ENCODE peak calls at places on chromosomes 7 and 10, in five cellular contexts. One of them, this sample, is unnamed.

GRCh38 chr10:73816917-73817729 is 5.7 kb upstream of the NDST2 start:
- DNase-seq in OCI-LY7: no peak
- DNase-seq in IMR-90: no peak
- DNase-seq in endothelial cell of umbilical vein: no peak
- DNase-seq in DND-41: no peak
- DNase-seq in this sample: no peak

GRCh38 chr7:47725031-47725780 is 143.3 kb upstream of the TNS3 start:
- DNase-seq in DND-41: no peak
- DNase-seq in OCI-LY7: peak; percentile 60
- DNase-seq in endothelial cell of umbilical vein: peak; percentile 62
- DNase-seq in IMR-90: peak; percentile 22
- DNase-seq in this sample: no peak

GRCh38 chr10:101323495-101323894 is 30.5 kb upstream of the BTRC start:
- DNase-seq in IMR-90: no peak
- DNase-seq in OCI-LY7: no peak
- DNase-seq in DND-41: no peak
- DNase-seq in endothelial cell of umbilical vein: no peak
- DNase-seq in this sample: no peak

GRCh38 chr7:2863461-2864066 is 19.5 kb upstream of the GNA12 start:
- DNase-seq in endothelial cell of umbilical vein: peak; percentile 94
- DNase-seq in DND-41: peak; percentile 58
- DNase-seq in IMR-90: peak; percentile 97
- DNase-seq in OCI-LY7: peak; percentile 40
- DNase-seq in this sample: no peak

GRCh38 chr7:155192961-155193640 is 104.6 kb upstream of the INSIG1 start:
- DNase-seq in OCI-LY7: no peak
- DNase-seq in DND-41: no peak
- DNase-seq in IMR-90: no peak
- DNase-seq in endothelial cell of umbilical vein: no peak
- DNase-seq in this sample: no peak

GRCh38 chr10:49375611-49376010 is 20.3 kb downstream of the DRGX start:
- DNase-seq in OCI-LY7: no peak
- DNase-seq in endothelial cell of umbilical vein: no peak
- DNase-seq in IMR-90: no peak
- DNase-seq in DND-41: no peak
- DNase-seq in this sample: no peak

GRCh38 chr10:60943372-60944158 is 420 bp downstream of the RHOBTB1 start:
- DNase-seq in IMR-90: peak; percentile 40
- DNase-seq in DND-41: peak; percentile 54
- DNase-seq in OCI-LY7: no peak
- DNase-seq in endothelial cell of umbilical vein: peak; percentile 71
- DNase-seq in this sample: no peak

GRCh38 chr10:117964528-117964927 is 82.2 kb downstream of the RAB11FIP2 start:
- DNase-seq in OCI-LY7: no peak
- DNase-seq in IMR-90: no peak
- DNase-seq in DND-41: no peak
- DNase-seq in endothelial cell of umbilical vein: no peak
- DNase-seq in this sample: no peak

GRCh38 chr7:30683839-30684238 is 1.6 kb upstream of the CRHR2 start:
- DNase-seq in OCI-LY7: no peak
- DNase-seq in DND-41: no peak
- DNase-seq in endothelial cell of umbilical vein: no peak
- DNase-seq in IMR-90: no peak
- DNase-seq in this sample: no peak

GRCh38 chr7:128405345-128406146 is 4.2 kb downstream of the IMPDH1 start:
- DNase-seq in DND-41: peak; percentile 69
- DNase-seq in IMR-90: peak; percentile 8
- DNase-seq in endothelial cell of umbilical vein: peak; percentile 33
- DNase-seq in OCI-LY7: peak; percentile 74
- DNase-seq in this sample: peak; percentile 86

GRCh38 chr10:84140036-84140379 is 699 bp downstream of the GHITM start:
- DNase-seq in OCI-LY7: peak; percentile 2
- DNase-seq in DND-41: peak; percentile 8
- DNase-seq in IMR-90: peak; percentile 31
- DNase-seq in endothelial cell of umbilical vein: no peak
- DNase-seq in this sample: no peak

GRCh38 chr7:131057524-131058065 is 270.1 kb upstream of the MKLN1 start:
- DNase-seq in IMR-90: no peak
- DNase-seq in OCI-LY7: peak; percentile 49
- DNase-seq in endothelial cell of umbilical vein: no peak
- DNase-seq in DND-41: peak; percentile 71
- DNase-seq in this sample: no peak
- H3K4me1 ChIP-seq in IMR-90: peaks cover 2% of the 10 kb centered on the region
- H3K4me1 ChIP-seq in OCI-LY7: peaks cover 31% of the 10 kb centered on the region
- H3K4me1 ChIP-seq in endothelial cell of umbilical vein: peaks cover 9% of the 10 kb centered on the region
- H3K4me1 ChIP-seq in DND-41: peaks cover 80% of the 10 kb centered on the region
- H3K4me1 ChIP-seq in this sample: peaks cover 30% of the 10 kb centered on the region

GRCh38 chr7:79452032-79452494 is 1.4 kb downstream of the MAGI2 start:
- DNase-seq in endothelial cell of umbilical vein: peak; percentile 88
- DNase-seq in IMR-90: peak; percentile 82
- DNase-seq in DND-41: no peak
- DNase-seq in OCI-LY7: no peak
- DNase-seq in this sample: no peak
- H3K4me3 ChIP-seq in endothelial cell of umbilical vein: peak overlapping the region; percentile 82
- H3K4me3 ChIP-seq in IMR-90: peak overlapping the region; percentile 54
- H3K4me3 ChIP-seq in DND-41: no peak overlapping the region
- H3K4me3 ChIP-seq in OCI-LY7: no peak overlapping the region
- H3K4me3 ChIP-seq in this sample: no peak overlapping the region

DNA sequence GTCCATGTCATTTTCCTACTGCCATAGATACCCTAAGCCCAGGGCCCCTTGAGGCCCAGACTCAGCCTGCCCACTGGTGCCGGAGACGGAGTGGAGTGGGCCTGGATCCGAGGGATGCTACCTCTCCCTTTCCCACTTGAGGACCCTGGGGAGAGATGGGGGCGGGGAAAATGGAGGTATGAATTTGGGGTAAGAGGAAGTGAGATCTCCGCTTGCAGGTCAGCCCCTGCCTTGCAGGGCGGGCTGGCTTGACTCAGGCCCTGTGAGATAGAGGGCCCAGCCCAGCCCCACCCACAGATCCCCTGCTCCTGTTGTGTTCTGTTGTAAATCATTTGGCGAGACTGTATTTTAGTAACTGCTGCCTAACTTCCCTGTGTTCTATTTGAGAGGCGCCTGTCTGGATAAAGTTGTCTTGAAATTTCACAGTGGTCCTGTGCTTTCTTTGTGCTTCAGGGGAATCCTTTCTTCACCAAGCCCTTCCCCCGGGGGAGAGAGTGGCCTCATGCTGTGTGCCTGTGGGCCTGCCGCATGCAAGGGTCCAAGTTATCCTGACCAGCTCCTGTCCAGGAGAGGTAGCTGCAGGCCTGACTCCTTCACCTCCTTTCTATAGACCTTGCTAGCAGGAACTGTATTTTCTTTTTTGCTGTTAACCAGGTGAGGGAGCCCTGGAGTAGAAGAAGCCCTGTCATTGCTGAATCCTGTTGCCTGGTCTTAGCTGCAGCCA is 13.3 kb downstream of the YKT6 start:
- DNase-seq in OCI-LY7: peak; percentile 81
- DNase-seq in IMR-90: peak; percentile 41
- DNase-seq in endothelial cell of umbilical vein: peak; percentile 40
- DNase-seq in DND-41: peak; percentile 25
- DNase-seq in this sample: peak; percentile 74
- H4K20me1 ChIP-seq in OCI-LY7: no peaks in the 10 kb centered on the region
- H4K20me1 ChIP-seq in IMR-90: peaks cover 12% of the 10 kb centered on the region
- H4K20me1 ChIP-seq in endothelial cell of umbilical vein: no peaks in the 10 kb centered on the region
- H4K20me1 ChIP-seq in DND-41: peaks cover 16% of the 10 kb centered on the region
- H4K20me1 ChIP-seq in this sample: no peaks in the 10 kb centered on the region

DNA sequence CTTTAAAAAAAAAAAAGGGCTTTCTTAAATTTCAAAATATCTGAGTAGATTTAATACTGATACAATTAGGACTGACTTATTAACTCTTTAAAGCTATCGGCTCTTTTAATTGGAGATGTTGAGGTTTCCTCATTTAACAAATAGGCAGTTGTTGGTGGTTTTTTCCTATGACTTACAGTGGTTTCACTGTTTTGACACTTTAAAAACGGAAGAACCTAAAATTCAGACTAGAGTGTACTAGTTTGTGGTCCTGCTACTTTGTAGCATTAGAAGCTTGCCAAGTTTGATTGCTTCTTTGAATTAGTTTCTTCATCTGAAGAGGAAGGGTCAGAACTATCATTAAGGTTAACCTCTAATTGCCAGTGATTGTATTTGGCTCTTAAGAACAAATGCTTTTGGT is 27.7 kb downstream of the CUL1 start:
- DNase-seq in DND-41: no peak
- DNase-seq in OCI-LY7: no peak
- DNase-seq in endothelial cell of umbilical vein: no peak
- DNase-seq in IMR-90: no peak
- DNase-seq in this sample: no peak
- H3K4me1 ChIP-seq in DND-41: peaks cover 18% of the 10 kb centered on the region
- H3K4me1 ChIP-seq in OCI-LY7: peaks cover 18% of the 10 kb centered on the region
- H3K4me1 ChIP-seq in endothelial cell of umbilical vein: no peaks in the 10 kb centered on the region
- H3K4me1 ChIP-seq in IMR-90: peaks cover 28% of the 10 kb centered on the region
- H3K4me1 ChIP-seq in this sample: peaks cover 48% of the 10 kb centered on the region

DNA sequence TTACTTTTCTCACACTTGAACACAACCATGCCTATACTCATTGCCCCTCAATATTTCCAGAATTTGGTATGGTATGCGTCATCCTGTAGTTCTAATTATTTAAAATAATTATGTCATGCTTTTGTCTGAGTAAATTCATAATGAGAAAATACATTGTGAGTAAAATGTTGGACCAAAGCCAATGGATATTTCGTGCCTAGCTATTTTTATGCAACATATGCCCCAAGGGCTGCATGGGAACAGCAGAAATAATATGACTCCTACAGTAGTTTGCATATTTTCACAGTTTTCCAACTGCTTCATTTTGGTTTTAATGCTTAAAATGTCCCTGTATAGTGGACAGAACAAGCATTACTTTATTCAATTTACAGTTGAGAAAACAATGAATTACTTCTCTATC is 1115.7 kb upstream of the GHITM start:
- DNase-seq in OCI-LY7: no peak
- DNase-seq in DND-41: no peak
- DNase-seq in endothelial cell of umbilical vein: no peak
- DNase-seq in IMR-90: no peak
- DNase-seq in this sample: no peak
- H3K4me3 ChIP-seq in OCI-LY7: no peak overlapping the region
- H3K4me3 ChIP-seq in DND-41: no peak overlapping the region
- H3K4me3 ChIP-seq in endothelial cell of umbilical vein: no peak overlapping the region
- H3K4me3 ChIP-seq in IMR-90: no peak overlapping the region
- H3K4me3 ChIP-seq in this sample: no peak overlapping the region

GRCh38 chr10:87865201-87866025 is 2.0 kb downstream of the PTEN start:
- DNase-seq in endothelial cell of umbilical vein: peak; percentile 51
- DNase-seq in OCI-LY7: peak; percentile 38
- DNase-seq in IMR-90: no peak
- DNase-seq in DND-41: no peak
- DNase-seq in this sample: peak; percentile 59

GRCh38 chr10:87867453-87867852 is 4.0 kb downstream of the PTEN start:
- DNase-seq in OCI-LY7: no peak
- DNase-seq in endothelial cell of umbilical vein: peak; percentile 39
- DNase-seq in IMR-90: no peak
- DNase-seq in DND-41: no peak
- DNase-seq in this sample: no peak

GRCh38 chr10:87864497-87865059 is 1.2 kb downstream of the PTEN start:
- DNase-seq in endothelial cell of umbilical vein: peak; percentile 59
- DNase-seq in DND-41: no peak
- DNase-seq in OCI-LY7: peak; percentile 60
- DNase-seq in IMR-90: no peak
- DNase-seq in this sample: peak; percentile 65

GRCh38 chr10:87868277-87868676 is 4.9 kb downstream of the PTEN start:
- DNase-seq in IMR-90: no peak
- DNase-seq in endothelial cell of umbilical vein: peak; percentile 37
- DNase-seq in OCI-LY7: no peak
- DNase-seq in DND-41: no peak
- DNase-seq in this sample: peak; percentile 48

GRCh38 chr10:87866575-87866974 is 3.1 kb downstream of the PTEN start:
- DNase-seq in DND-41: no peak
- DNase-seq in OCI-LY7: no peak
- DNase-seq in IMR-90: no peak
- DNase-seq in endothelial cell of umbilical vein: peak; percentile 46
- DNase-seq in this sample: peak; percentile 54
- H4K20me1 ChIP-seq in DND-41: peaks cover 69% of the 10 kb centered on the region
- H4K20me1 ChIP-seq in OCI-LY7: peaks cover 54% of the 10 kb centered on the region
- H4K20me1 ChIP-seq in IMR-90: peaks cover 60% of the 10 kb centered on the region
- H4K20me1 ChIP-seq in endothelial cell of umbilical vein: peaks cover 3% of the 10 kb centered on the region
- H4K20me1 ChIP-seq in this sample: peaks cover 18% of the 10 kb centered on the region

DNA sequence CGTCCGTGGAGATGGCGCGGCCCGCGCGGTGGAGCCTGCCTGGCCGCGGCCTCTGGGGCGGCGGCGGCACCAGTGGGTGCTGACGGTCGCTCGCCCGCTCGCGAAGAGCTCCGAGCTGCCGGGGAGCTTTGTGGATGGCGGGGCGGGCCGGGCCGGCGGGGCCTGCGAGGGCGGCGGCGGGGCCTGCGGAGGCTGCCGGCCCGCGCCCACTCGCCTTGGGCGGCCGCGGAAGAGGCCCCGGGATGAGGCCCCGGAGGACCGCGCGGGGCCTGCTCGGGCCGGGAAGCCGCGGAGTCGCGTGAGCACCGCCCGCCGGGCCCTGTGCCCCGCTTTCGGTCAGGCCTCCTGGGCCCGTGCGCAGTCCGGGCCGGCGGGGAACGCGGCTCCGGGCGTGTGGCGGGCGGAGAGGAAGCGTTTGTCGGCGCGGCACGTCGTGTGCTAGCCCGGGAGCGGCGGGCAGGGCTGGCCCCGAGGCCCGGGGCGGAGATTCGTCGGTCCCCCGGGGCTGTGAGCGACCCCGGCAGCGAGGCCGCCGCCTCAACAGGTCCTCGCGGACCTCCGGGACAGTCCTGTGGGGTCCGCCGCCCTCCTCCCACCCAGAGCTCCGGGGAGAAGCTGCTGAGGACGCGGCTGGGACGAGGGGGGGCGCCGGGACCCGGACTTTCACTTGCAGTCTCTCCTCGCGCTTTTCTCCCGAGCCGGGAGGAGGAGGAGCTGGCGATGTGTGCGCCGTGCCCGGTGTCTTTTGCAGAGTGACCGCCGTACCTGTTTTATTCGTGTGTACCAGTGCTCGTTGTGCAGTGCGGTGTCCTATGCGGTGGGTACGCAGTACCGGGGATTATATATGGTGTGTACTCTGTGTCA is 578 bp downstream of the ZMYND11 start:
- DNase-seq in OCI-LY7: peak; percentile 62
- DNase-seq in DND-41: peak; percentile 76
- DNase-seq in endothelial cell of umbilical vein: peak; percentile 64
- DNase-seq in IMR-90: peak; percentile 43
- DNase-seq in this sample: peak; percentile 74
- H3K4me1 ChIP-seq in OCI-LY7: no peaks in the 10 kb centered on the region
- H3K4me1 ChIP-seq in DND-41: peaks cover 39% of the 10 kb centered on the region
- H3K4me1 ChIP-seq in endothelial cell of umbilical vein: peaks cover 35% of the 10 kb centered on the region
- H3K4me1 ChIP-seq in IMR-90: peaks cover 14% of the 10 kb centered on the region
- H3K4me1 ChIP-seq in this sample: peaks cover 6% of the 10 kb centered on the region

DNA sequence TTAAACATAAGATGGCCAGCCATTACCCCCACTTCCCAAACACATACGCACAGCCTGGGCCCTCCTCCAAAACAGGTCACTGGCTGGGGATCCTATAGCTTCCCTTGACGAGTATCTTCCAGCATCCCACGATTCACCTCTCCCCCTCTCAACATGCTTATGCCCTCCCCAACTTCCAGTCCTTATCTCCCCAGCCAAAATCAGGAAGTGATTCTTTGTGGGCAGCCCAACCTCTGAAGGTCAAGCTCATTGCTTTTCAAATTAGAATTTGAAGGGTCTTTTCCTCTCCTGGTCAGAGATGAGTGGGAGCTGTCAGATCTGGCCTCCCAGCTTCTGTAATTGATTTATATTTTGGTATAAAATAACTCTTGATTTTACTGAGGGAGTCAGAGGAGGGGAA is 133.6 kb downstream of the ATXN7L1 start:
- DNase-seq in DND-41: no peak
- DNase-seq in OCI-LY7: no peak
- DNase-seq in IMR-90: no peak
- DNase-seq in endothelial cell of umbilical vein: no peak
- DNase-seq in this sample: no peak
- H3K4me3 ChIP-seq in DND-41: no peak overlapping the region
- H3K4me3 ChIP-seq in OCI-LY7: no peak overlapping the region
- H3K4me3 ChIP-seq in IMR-90: no peak overlapping the region
- H3K4me3 ChIP-seq in endothelial cell of umbilical vein: no peak overlapping the region
- H3K4me3 ChIP-seq in this sample: no peak overlapping the region

This sample was measured in Karpas-422.